ENCODE peak calls at places on chromosome 5, in nine cellular contexts. L is body of pancreas, B is caudate nucleus, U is mesendoderm, O is HEK293T, Q is endothelial cell, K is mucosa of gallbladder, M is lower lobe of right lung, D is HTR-8/SVneo. G is an unnamed sample.

GRCh38 chr5:57831090-57831489 is 348.5 kb upstream of the ACTBL2 start:
- DNase-seq in L (no peak), B (no peak), U (no peak), O (no peak), Q (no peak), K (no peak), M (no peak), D (no peak), G (no peak)

GRCh38 chr5:72647806-72648205 is 140.6 kb upstream of the ZNF366 start:
- DNase-seq in L (no peak), B (no peak), U (peak; percentile 39), O (no peak), Q (no peak), K (no peak), M (no peak), D (no peak), G (peak; percentile 63)

GRCh38 chr5:65032250-65032649 is 263.5 kb downstream of the CWC27 start:
- DNase-seq in L (no peak), B (no peak), U (no peak), O (no peak), Q (no peak), K (no peak), M (no peak), D (no peak), G (no peak)

GRCh38 chr5:1555011-1555807 is 31.4 kb upstream of the LPCAT1 start:
- DNase-seq in L (peak; percentile 55), B (no peak), U (no peak), O (peak; percentile 4), Q (no peak), K (peak; percentile 83), M (peak; percentile 89), D (peak; percentile 97), G (no peak)

GRCh38 chr5:2602451-2603045 is 148.9 kb downstream of the IRX2 start:
- DNase-seq in L (no peak), B (no peak), U (no peak), O (no peak), Q (no peak), K (no peak), M (no peak), D (no peak), G (no peak)

GRCh38 chr5:138724470-138725146 is 28.6 kb upstream of the CTNNA1 start:
- DNase-seq in L (peak; percentile 10), B (no peak), U (peak; percentile 72), O (no peak), Q (no peak), K (peak; percentile 13), M (peak; percentile 71), D (no peak), G (peak; percentile 89)

GRCh38 chr5:42021923-42022322 is 96.8 kb downstream of the FBXO4 start:
- DNase-seq in L (no peak), B (no peak), U (no peak), O (no peak), Q (no peak), K (no peak), M (no peak), D (no peak), G (no peak)

GRCh38 chr5:137056676-137057075 is 442.4 kb downstream of the SPOCK1 start:
- DNase-seq in L (no peak), B (no peak), U (no peak), O (no peak), Q (no peak), K (no peak), M (no peak), D (no peak), G (no peak)

GRCh38 chr5:78930742-78931141 is 54.4 kb downstream of the ARSB start:
- DNase-seq in L (no peak), B (no peak), U (peak; percentile 82), O (no peak), Q (no peak), K (no peak), M (no peak), D (no peak), G (no peak)